ENCODE peak calls at places on chromosomes 12 and 14, in five cellular contexts. O is mesendoderm, G is trophoblast cell, K is neuronal stem cell, T is IMR-90. I is an unnamed sample.

GRCh38 chr14:54109521-54110120 is 153.0 kb upstream of the BMP4 start:
- DNase-seq in T (no peak), K (no peak), O (no peak), G (no peak), I (no peak)

GRCh38 chr14:70013269-70013873 is 134.2 kb downstream of the SMOC1 start:
- DNase-seq in O (peak; percentile 67), K (peak; percentile 54), G (peak; percentile 16), T (peak; percentile 30), I (peak; percentile 94)

GRCh38 chr14:34817768-34818167 is 57.4 kb downstream of the BAZ1A start:
- DNase-seq in O (no peak), T (no peak), K (no peak), G (no peak), I (no peak)

GRCh38 chr14:74964787-74965769 is 9.7 kb upstream of the PGF start:
- DNase-seq in G (no peak), K (no peak), T (peak; percentile 40), O (no peak), I (no peak)

GRCh38 chr14:77026166-77026929 is 2.2 kb downstream of the IRF2BPL start:
- DNase-seq in K (peak; percentile 30), G (no peak), O (peak; percentile 61), T (peak; percentile 51), I (no peak)

GRCh38 chr12:4269279-4269991 is 4.1 kb upstream of the CCND2 start:
- DNase-seq in T (peak; percentile 29), K (peak; percentile 76), O (peak; percentile 98), G (no peak), I (peak; percentile 93)

GRCh38 chr12:70661762-70662161 is 24.5 kb upstream of the PTPRB start:
- DNase-seq in K (no peak), T (peak; percentile 82), O (peak; percentile 48), G (peak; percentile 66), I (no peak)

GRCh38 chr12:59403259-59403932 is 192.4 kb upstream of the SLC16A7 start:
- DNase-seq in T (peak; percentile 75), K (peak; percentile 58), G (peak; percentile 6), O (peak; percentile 80), I (no peak)

GRCh38 chr12:87196329-87196728 is 832.9 kb downstream of the C12orf50 start:
- DNase-seq in G (no peak), K (no peak), T (peak; percentile 5), O (no peak), I (no peak)

GRCh38 chr12:115710104-115710564 is 567.4 kb downstream of the MED13L start:
- DNase-seq in O (peak; percentile 59), T (peak; percentile 63), G (peak; percentile 81), K (no peak), I (no peak)

GRCh38 chr12:14907953-14908352 is 22.3 kb upstream of the MGP start:
- DNase-seq in T (peak; percentile 10), G (peak; percentile 23), K (no peak), O (no peak), I (no peak)

GRCh38 chr14:89813485-89814080 is 140.9 kb downstream of the EFCAB11 start:
- DNase-seq in K (no peak), T (peak; percentile 96), O (peak; percentile 90), G (peak; percentile 92), I (no peak)

GRCh38 chr12:111420494-111420893 is 14.8 kb downstream of the SH2B3 start:
- DNase-seq in O (no peak), G (no peak), K (no peak), T (no peak), I (no peak)

GRCh38 chr12:9649532-9649940 is 20.0 kb upstream of the CLEC2D start:
- DNase-seq in T (no peak), O (peak; percentile 45), K (no peak), G (no peak), I (no peak)

GRCh38 chr12:27705263-27705662 is 5.4 kb upstream of the MRPS35 start:
- DNase-seq in K (no peak), O (peak; percentile 67), T (no peak), G (no peak), I (no peak)

DNA sequence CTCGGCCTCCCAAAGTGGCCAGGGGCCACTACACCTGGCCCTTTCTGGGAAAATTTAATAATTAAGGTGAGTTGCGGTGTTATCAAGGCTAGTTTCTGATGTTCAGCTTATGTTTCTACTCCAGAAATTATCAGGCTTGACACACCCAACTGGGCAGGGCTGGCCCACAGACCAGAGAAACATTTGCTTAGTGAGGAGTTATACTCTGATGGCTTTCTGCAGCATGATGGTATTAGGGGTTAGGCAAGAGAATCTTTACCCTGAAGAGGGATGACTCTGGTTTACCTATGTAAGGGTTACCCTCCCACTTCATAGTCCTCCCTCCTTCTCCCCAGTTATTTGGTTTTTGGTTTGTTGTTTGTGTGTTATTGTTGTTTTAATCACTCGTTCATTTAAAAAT is 24.5 kb upstream of the HECTD1 start:
- DNase-seq in O (no peak), K (no peak), G (no peak), T (no peak), I (no peak)
- H3K4ac ChIP-seq in O (no peak overlapping the region), K (no peak overlapping the region), G (no peak overlapping the region), T (no peak overlapping the region), I (no peak overlapping the region)

GRCh38 chr14:101809671-101810514 is 48.4 kb downstream of the PPP2R5C start:
- DNase-seq in G (peak; percentile 91), K (peak; percentile 81), T (peak; percentile 96), O (peak; percentile 98), I (peak; percentile 75)
- H3K4ac ChIP-seq in G (peak overlapping the region; percentile 84), K (no peak overlapping the region), T (peak overlapping the region; percentile 97), O (peak overlapping the region; percentile 92), I (no peak overlapping the region)

DNA sequence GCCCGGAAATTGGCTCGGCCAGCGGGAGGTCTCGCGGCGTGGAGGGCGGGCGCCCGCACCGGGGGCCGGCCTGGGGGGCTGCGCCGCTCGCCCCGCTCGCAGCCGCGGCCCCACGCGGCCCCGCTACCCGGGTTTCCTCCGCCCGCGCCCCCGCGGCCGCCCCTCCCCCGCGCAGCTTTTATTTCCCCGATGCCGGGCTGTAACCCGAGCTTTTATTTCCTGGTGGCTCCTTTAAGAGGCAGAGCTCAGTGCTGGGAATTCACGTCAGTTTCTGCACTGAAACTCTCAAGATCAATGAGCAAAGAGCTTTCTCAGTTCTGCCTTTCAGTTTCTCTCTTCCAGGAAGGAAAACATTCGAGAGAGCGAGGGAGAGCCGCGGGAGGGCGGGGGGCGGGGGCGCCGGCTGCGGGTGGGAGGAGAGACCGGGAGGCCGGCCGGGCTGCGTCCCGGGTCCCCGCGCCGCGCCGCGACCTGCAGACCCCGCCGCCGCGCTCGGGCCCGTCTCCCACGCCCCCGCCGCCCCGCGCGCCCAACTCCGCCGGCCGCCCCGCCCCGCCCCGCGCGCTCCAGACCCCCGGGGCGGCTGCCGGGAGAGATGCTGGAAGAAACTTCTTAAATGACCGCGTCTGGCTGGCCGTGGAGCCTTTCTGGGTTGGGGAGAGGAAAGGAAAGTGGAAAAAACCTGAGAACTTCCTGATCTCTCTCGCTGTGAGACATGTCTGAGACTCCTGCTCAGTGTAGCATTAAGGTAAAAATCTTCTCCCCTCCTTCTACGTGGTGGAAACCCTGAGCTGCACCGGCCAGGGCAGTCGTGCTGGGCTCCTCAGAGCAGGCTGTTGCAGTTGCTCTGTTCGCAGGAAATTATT is at the start of gene ETV6:
- DNase-seq in K (peak; percentile 69), G (peak; percentile 60), O (peak; percentile 90), T (peak; percentile 93), I (no peak)
- H3K4ac ChIP-seq in K (no peak within 1 kb of the TSS), G (peak within 1 kb of the TSS; percentile 34), O (peak within 1 kb of the TSS; percentile 100), T (peak within 1 kb of the TSS; percentile 99), I (peak within 1 kb of the TSS; percentile 94)

GRCh38 chr14:64718762-64719161 is 14.5 kb downstream of the PLEKHG3 start:
- DNase-seq in T (no peak), K (no peak), G (no peak), O (peak; percentile 46), I (no peak)
- H3K4ac ChIP-seq in T (no peak overlapping the region), K (no peak overlapping the region), G (peak overlapping the region; percentile 28), O (no peak overlapping the region), I (no peak overlapping the region)

I was measured in H1.